ENCODE peak calls at places on chromosome 5, in four cellular contexts. P is endothelial cell; A is activated T-helper 1 cell treated with anti-CD3 and anti-CD28 coated beads, Interleukin-2, amount 50 U/mL, for 16 hours; I is substantia nigra. X is an unnamed sample.

GRCh38 chr5:72199681-72200080 is 92.4 kb downstream of the MAP1B start:
- DNase-seq in I (no peak), A (no peak), P (no peak), X (no peak)

GRCh38 chr5:143033535-143034260 is 263.5 kb downstream of the ARHGAP26 start:
- DNase-seq in P (no peak), I (no peak), A (no peak), X (no peak)

GRCh38 chr5:95406426-95407093 is 15.4 kb downstream of the FAM81B start:
- DNase-seq in P (no peak), A (no peak), I (no peak), X (no peak)

GRCh38 chr5:174354571-174354970 is 309.1 kb downstream of the NSG2 start:
- DNase-seq in A (no peak), I (no peak), P (no peak), X (no peak)

GRCh38 chr5:14337603-14338002 is 194.5 kb downstream of the TRIO start:
- DNase-seq in I (no peak), A (no peak), P (no peak), X (no peak)

GRCh38 chr5:2423634-2424033 is 327.8 kb downstream of the IRX2 start:
- DNase-seq in I (no peak), P (no peak), A (no peak), X (no peak)

GRCh38 chr5:129945031-129945430 is 40.8 kb downstream of the CHSY3 start:
- DNase-seq in I (no peak), P (no peak), A (no peak), X (no peak)

GRCh38 chr5:99386406-99387075 is 457.7 kb upstream of the CHD1 start:
- DNase-seq in P (no peak), I (no peak), A (no peak), X (no peak)

GRCh38 chr5:170473642-170474041 is 30.2 kb upstream of the KCNIP1 start:
- DNase-seq in A (no peak), I (no peak), P (no peak), X (no peak)

GRCh38 chr5:178535299-178536175 is 54.7 kb downstream of the COL23A1 start:
- DNase-seq in I (no peak), P (no peak), A (no peak), X (no peak)

GRCh38 chr5:22651355-22651754 is 201.8 kb downstream of the CDH12 start:
- DNase-seq in P (no peak), I (no peak), A (no peak), X (no peak)

GRCh38 chr5:75363726-75364495 is 26.9 kb downstream of the HMGCR start:
- DNase-seq in P (no peak), A (no peak), I (no peak), X (no peak)

GRCh38 chr5:9562101-9562500 is 16.2 kb upstream of the SEMA5A start:
- DNase-seq in P (no peak), A (no peak), I (no peak), X (no peak)

GRCh38 chr5:144416196-144416595 is 245.5 kb downstream of the KCTD16 start:
- DNase-seq in A (no peak), I (no peak), P (no peak), X (no peak)

X was measured in neuronal stem cell.